ENCODE peak calls at places on chromosomes 13 and 19, in four cellular contexts. X is hypothalamus, Y is NCI-H146, G is progenitor cell of endocrine pancreas. L is an unnamed sample.

GRCh38 chr19:33005440-33005839 is 33.4 kb downstream of the FAAP24 start:
- DNase-seq in X (no peak), Y (peak; percentile 77), G (no peak), L (no peak)

GRCh38 chr13:99464441-99464949 is 36.8 kb upstream of the TM9SF2 start:
- DNase-seq in X (no peak), Y (no peak), G (no peak), L (no peak)

GRCh38 chr13:45481688-45482087 is 16.9 kb downstream of the COG3 start:
- DNase-seq in X (no peak), Y (no peak), G (no peak), L (no peak)

GRCh38 chr19:7910321-7911161 is 4.1 kb upstream of the TGFBR3L start:
- DNase-seq in X (no peak), Y (no peak), G (no peak), L (no peak)

GRCh38 chr19:10001899-10002298 is 8.4 kb downstream of the COL5A3 start:
- DNase-seq in X (no peak), Y (no peak), G (no peak), L (peak; percentile 30)

GRCh38 chr13:31046711-31047279 is 114.3 kb downstream of the TEX26 start:
- DNase-seq in X (peak; percentile 12), Y (peak; percentile 76), G (no peak), L (peak; percentile 78)

GRCh38 chr13:111586291-111586690 is 265.8 kb downstream of the TEX29 start:
- DNase-seq in X (no peak), Y (no peak), G (no peak), L (no peak)

GRCh38 chr19:46579286-46579944 is 21.7 kb upstream of the CALM3 start:
- DNase-seq in X (peak; percentile 6), Y (no peak), G (no peak), L (no peak)